ENCODE peak calls at places on chromosomes 7 and 10, in nine cellular contexts. One of them, this sample, is unnamed.

GRCh38 chr10:86223256-86223655 is 143.3 kb downstream of the GRID1 start:
- DNase-seq in NCI-H1417: no peak
- DNase-seq in stimulated activated naive CD8-positive, alpha-beta T cell treated with anti-CD3 and anti-CD28 coated beads, Interleukin-15, Interleukin-2, amounts not matched to agents 100 U/mL and 50 U/mL, for 24 hours: no peak
- DNase-seq in D721Med: no peak
- DNase-seq in Ammon's horn: no peak
- DNase-seq in non-pigmented ciliary epithelial cell: no peak
- DNase-seq in lung: no peak
- DNase-seq in hypothalamus: no peak
- DNase-seq in Karpas-422: no peak
- DNase-seq in this sample: no peak

GRCh38 chr10:92590623-92591549 is 2.0 kb upstream of the KIF11 start:
- DNase-seq in non-pigmented ciliary epithelial cell: no peak
- DNase-seq in hypothalamus: peak
- DNase-seq in stimulated activated naive CD8-positive, alpha-beta T cell treated with anti-CD3 and anti-CD28 coated beads, Interleukin-15, Interleukin-2, amounts not matched to agents 100 U/mL and 50 U/mL, for 24 hours: peak
- DNase-seq in NCI-H1417: no peak
- DNase-seq in Ammon's horn: peak
- DNase-seq in Karpas-422: peak
- DNase-seq in lung: no peak
- DNase-seq in D721Med: no peak
- DNase-seq in this sample: peak

GRCh38 chr10:44201656-44202055 is 183.2 kb downstream of the CXCL12 start:
- DNase-seq in stimulated activated naive CD8-positive, alpha-beta T cell treated with anti-CD3 and anti-CD28 coated beads, Interleukin-15, Interleukin-2, amounts not matched to agents 100 U/mL and 50 U/mL, for 24 hours: no peak
- DNase-seq in non-pigmented ciliary epithelial cell: no peak
- DNase-seq in D721Med: no peak
- DNase-seq in NCI-H1417: no peak
- DNase-seq in Karpas-422: no peak
- DNase-seq in hypothalamus: no peak
- DNase-seq in Ammon's horn: no peak
- DNase-seq in lung: no peak
- DNase-seq in this sample: no peak

GRCh38 chr10:93859049-93859655 is 34.6 kb upstream of the SLC35G1 start:
- DNase-seq in D721Med: no peak
- DNase-seq in Ammon's horn: no peak
- DNase-seq in stimulated activated naive CD8-positive, alpha-beta T cell treated with anti-CD3 and anti-CD28 coated beads, Interleukin-15, Interleukin-2, amounts not matched to agents 100 U/mL and 50 U/mL, for 24 hours: no peak
- DNase-seq in lung: no peak
- DNase-seq in Karpas-422: peak
- DNase-seq in NCI-H1417: peak
- DNase-seq in non-pigmented ciliary epithelial cell: no peak
- DNase-seq in hypothalamus: no peak
- DNase-seq in this sample: peak

GRCh38 chr7:149727053-149727452 is 46.3 kb downstream of the ZNF467 start:
- DNase-seq in lung: no peak
- DNase-seq in non-pigmented ciliary epithelial cell: no peak
- DNase-seq in Karpas-422: no peak
- DNase-seq in hypothalamus: no peak
- DNase-seq in stimulated activated naive CD8-positive, alpha-beta T cell treated with anti-CD3 and anti-CD28 coated beads, Interleukin-15, Interleukin-2, amounts not matched to agents 100 U/mL and 50 U/mL, for 24 hours: no peak
- DNase-seq in Ammon's horn: no peak
- DNase-seq in D721Med: no peak
- DNase-seq in NCI-H1417: no peak
- DNase-seq in this sample: no peak

GRCh38 chr10:46992794-46993552 is 81.7 kb downstream of the PTPN20 start:
- DNase-seq in non-pigmented ciliary epithelial cell: peak
- DNase-seq in D721Med: no peak
- DNase-seq in hypothalamus: no peak
- DNase-seq in Karpas-422: peak
- DNase-seq in stimulated activated naive CD8-positive, alpha-beta T cell treated with anti-CD3 and anti-CD28 coated beads, Interleukin-15, Interleukin-2, amounts not matched to agents 100 U/mL and 50 U/mL, for 24 hours: no peak
- DNase-seq in Ammon's horn: peak
- DNase-seq in lung: no peak
- DNase-seq in NCI-H1417: no peak
- DNase-seq in this sample: peak

GRCh38 chr7:82443801-82444219 is 233 bp upstream of the CACNA2D1 start:
- DNase-seq in non-pigmented ciliary epithelial cell: peak
- DNase-seq in D721Med: peak
- DNase-seq in NCI-H1417: peak
- DNase-seq in stimulated activated naive CD8-positive, alpha-beta T cell treated with anti-CD3 and anti-CD28 coated beads, Interleukin-15, Interleukin-2, amounts not matched to agents 100 U/mL and 50 U/mL, for 24 hours: peak
- DNase-seq in hypothalamus: peak
- DNase-seq in lung: peak
- DNase-seq in Karpas-422: no peak
- DNase-seq in Ammon's horn: peak
- DNase-seq in this sample: no peak

GRCh38 chr10:110460111-110460809 is 37.4 kb upstream of the DUSP5 start:
- DNase-seq in Karpas-422: no peak
- DNase-seq in D721Med: no peak
- DNase-seq in Ammon's horn: no peak
- DNase-seq in NCI-H1417: no peak
- DNase-seq in lung: no peak
- DNase-seq in hypothalamus: no peak
- DNase-seq in non-pigmented ciliary epithelial cell: no peak
- DNase-seq in stimulated activated naive CD8-positive, alpha-beta T cell treated with anti-CD3 and anti-CD28 coated beads, Interleukin-15, Interleukin-2, amounts not matched to agents 100 U/mL and 50 U/mL, for 24 hours: peak
- DNase-seq in this sample: no peak

GRCh38 chr10:29634764-29635625 is at the start of gene SVIL:
- DNase-seq in D721Med: no peak
- DNase-seq in non-pigmented ciliary epithelial cell: no peak
- DNase-seq in stimulated activated naive CD8-positive, alpha-beta T cell treated with anti-CD3 and anti-CD28 coated beads, Interleukin-15, Interleukin-2, amounts not matched to agents 100 U/mL and 50 U/mL, for 24 hours: no peak
- DNase-seq in Ammon's horn: no peak
- DNase-seq in lung: peak
- DNase-seq in NCI-H1417: peak
- DNase-seq in hypothalamus: no peak
- DNase-seq in Karpas-422: no peak
- DNase-seq in this sample: peak

GRCh38 chr10:111289467-111289866 is 212.6 kb downstream of the ADRA2A start:
- DNase-seq in lung: no peak
- DNase-seq in Karpas-422: no peak
- DNase-seq in Ammon's horn: no peak
- DNase-seq in stimulated activated naive CD8-positive, alpha-beta T cell treated with anti-CD3 and anti-CD28 coated beads, Interleukin-15, Interleukin-2, amounts not matched to agents 100 U/mL and 50 U/mL, for 24 hours: no peak
- DNase-seq in non-pigmented ciliary epithelial cell: no peak
- DNase-seq in D721Med: no peak
- DNase-seq in hypothalamus: no peak
- DNase-seq in NCI-H1417: no peak
- DNase-seq in this sample: no peak

GRCh38 chr10:50624866-50625491 is 1.2 kb upstream of the SGMS1 start:
- DNase-seq in hypothalamus: peak
- DNase-seq in lung: peak
- DNase-seq in D721Med: peak
- DNase-seq in non-pigmented ciliary epithelial cell: no peak
- DNase-seq in stimulated activated naive CD8-positive, alpha-beta T cell treated with anti-CD3 and anti-CD28 coated beads, Interleukin-15, Interleukin-2, amounts not matched to agents 100 U/mL and 50 U/mL, for 24 hours: peak
- DNase-seq in Karpas-422: peak
- DNase-seq in NCI-H1417: peak
- DNase-seq in Ammon's horn: peak
- DNase-seq in this sample: peak

GRCh38 chr10:90289037-90289436 is 568.8 kb downstream of the HTR7 start:
- DNase-seq in non-pigmented ciliary epithelial cell: no peak
- DNase-seq in NCI-H1417: no peak
- DNase-seq in lung: no peak
- DNase-seq in D721Med: no peak
- DNase-seq in Ammon's horn: peak
- DNase-seq in Karpas-422: no peak
- DNase-seq in hypothalamus: no peak
- DNase-seq in stimulated activated naive CD8-positive, alpha-beta T cell treated with anti-CD3 and anti-CD28 coated beads, Interleukin-15, Interleukin-2, amounts not matched to agents 100 U/mL and 50 U/mL, for 24 hours: no peak
- DNase-seq in this sample: no peak

GRCh38 chr10:44902838-44903545 is 8.1 kb upstream of the TMEM72 start:
- DNase-seq in stimulated activated naive CD8-positive, alpha-beta T cell treated with anti-CD3 and anti-CD28 coated beads, Interleukin-15, Interleukin-2, amounts not matched to agents 100 U/mL and 50 U/mL, for 24 hours: no peak
- DNase-seq in Ammon's horn: no peak
- DNase-seq in lung: no peak
- DNase-seq in hypothalamus: no peak
- DNase-seq in NCI-H1417: peak
- DNase-seq in Karpas-422: no peak
- DNase-seq in non-pigmented ciliary epithelial cell: no peak
- DNase-seq in D721Med: no peak
- DNase-seq in this sample: peak

GRCh38 chr7:45644237-45644636 is 70.1 kb downstream of the ADCY1 start:
- DNase-seq in lung: peak
- DNase-seq in hypothalamus: no peak
- DNase-seq in Karpas-422: no peak
- DNase-seq in stimulated activated naive CD8-positive, alpha-beta T cell treated with anti-CD3 and anti-CD28 coated beads, Interleukin-15, Interleukin-2, amounts not matched to agents 100 U/mL and 50 U/mL, for 24 hours: no peak
- DNase-seq in NCI-H1417: no peak
- DNase-seq in non-pigmented ciliary epithelial cell: no peak
- DNase-seq in Ammon's horn: no peak
- DNase-seq in D721Med: no peak
- DNase-seq in this sample: no peak

GRCh38 chr10:90969947-90970673 is 49.2 kb upstream of the ANKRD1 start:
- DNase-seq in stimulated activated naive CD8-positive, alpha-beta T cell treated with anti-CD3 and anti-CD28 coated beads, Interleukin-15, Interleukin-2, amounts not matched to agents 100 U/mL and 50 U/mL, for 24 hours: no peak
- DNase-seq in NCI-H1417: no peak
- DNase-seq in Ammon's horn: no peak
- DNase-seq in non-pigmented ciliary epithelial cell: no peak
- DNase-seq in lung: no peak
- DNase-seq in Karpas-422: no peak
- DNase-seq in D721Med: no peak
- DNase-seq in hypothalamus: no peak
- DNase-seq in this sample: no peak

GRCh38 chr10:125407000-125407502 is 246.7 kb upstream of the CTBP2 start:
- DNase-seq in NCI-H1417: no peak
- DNase-seq in stimulated activated naive CD8-positive, alpha-beta T cell treated with anti-CD3 and anti-CD28 coated beads, Interleukin-15, Interleukin-2, amounts not matched to agents 100 U/mL and 50 U/mL, for 24 hours: no peak
- DNase-seq in Karpas-422: peak
- DNase-seq in lung: no peak
- DNase-seq in hypothalamus: no peak
- DNase-seq in D721Med: no peak
- DNase-seq in non-pigmented ciliary epithelial cell: no peak
- DNase-seq in Ammon's horn: no peak
- DNase-seq in this sample: no peak

GRCh38 chr10:51747211-51747610 is 47.8 kb upstream of the CSTF2T start:
- DNase-seq in NCI-H1417: no peak
- DNase-seq in Karpas-422: no peak
- DNase-seq in hypothalamus: no peak
- DNase-seq in stimulated activated naive CD8-positive, alpha-beta T cell treated with anti-CD3 and anti-CD28 coated beads, Interleukin-15, Interleukin-2, amounts not matched to agents 100 U/mL and 50 U/mL, for 24 hours: no peak
- DNase-seq in non-pigmented ciliary epithelial cell: no peak
- DNase-seq in Ammon's horn: no peak
- DNase-seq in lung: no peak
- DNase-seq in D721Med: no peak
- DNase-seq in this sample: no peak

GRCh38 chr10:92395271-92395670 is 104.3 kb downstream of the MARCHF5 start:
- DNase-seq in NCI-H1417: peak
- DNase-seq in Karpas-422: no peak
- DNase-seq in hypothalamus: no peak
- DNase-seq in non-pigmented ciliary epithelial cell: no peak
- DNase-seq in stimulated activated naive CD8-positive, alpha-beta T cell treated with anti-CD3 and anti-CD28 coated beads, Interleukin-15, Interleukin-2, amounts not matched to agents 100 U/mL and 50 U/mL, for 24 hours: no peak
- DNase-seq in D721Med: no peak
- DNase-seq in lung: no peak
- DNase-seq in Ammon's horn: no peak
- DNase-seq in this sample: no peak

This sample was measured in foreskin melanocyte.